ENCODE peak calls at places on chromosomes 7 and 10, in four cellular contexts. B is adrenal gland, L is Panc1, D is heart right ventricle. M is an unnamed sample. For H3K9me3, the result is how much of the 10 kb centered on the place peaks cover.

GRCh38 chr10:95257849-95258248 is 33.0 kb downstream of the PDLIM1 start:
- DNase-seq in B (no peak), L (no peak), D (no peak), M (no peak)

GRCh38 chr7:140122975-140123374 is 53.8 kb downstream of the KDM7A start:
- DNase-seq in B (no peak), L (no peak), D (no peak), M (no peak)

GRCh38 chr7:134645935-134646334 is 718 bp upstream of the BPGM start:
- DNase-seq in B (peak), L (no peak), D (no peak), M (no peak)

GRCh38 chr10:12919574-12919973 is 81.9 kb downstream of the CCDC3 start:
- DNase-seq in B (no peak), L (no peak), D (no peak), M (no peak)

GRCh38 chr7:76346097-76346496 is 12.7 kb downstream of the YWHAG start:
- DNase-seq in B (no peak), L (no peak), D (no peak), M (peak)

GRCh38 chr7:129689995-129690581 is 78.6 kb downstream of the NRF1 start:
- DNase-seq in B (no peak), L (no peak), D (no peak), M (no peak)

GRCh38 chr7:111159426-111159825 is 68.5 kb downstream of the LRRN3 start:
- DNase-seq in B (no peak), L (no peak), D (no peak), M (no peak)

GRCh38 chr10:58435297-58435696 is 50.1 kb downstream of the TFAM start:
- DNase-seq in B (peak), L (no peak), D (peak), M (peak)

GRCh38 chr7:29955799-29956476 is 33.7 kb downstream of the SCRN1 start:
- DNase-seq in B (no peak), L (no peak), D (no peak), M (peak)

GRCh38 chr7:38186593-38187314 is 8.7 kb downstream of the STARD3NL start:
- DNase-seq in B (no peak), L (no peak), D (no peak), M (no peak)

GRCh38 chr10:18340496-18341051 is 200.3 kb downstream of the CACNB2 start:
- DNase-seq in B (no peak), L (no peak), D (peak), M (no peak)

GRCh38 chr10:5400843-5401242 is 3.8 kb downstream of the TUBAL3 start:
- DNase-seq in B (no peak), L (no peak), D (no peak), M (no peak)

GRCh38 chr10:51109821-51110533 is 35.7 kb downstream of the PRKG1 start:
- DNase-seq in B (no peak), L (no peak), D (no peak), M (no peak)

GRCh38 chr7:42247301-42247700 is 10.3 kb upstream of the GLI3 start:
- DNase-seq in B (no peak), L (no peak), D (no peak), M (no peak)

GRCh38 chr10:111990734-111991133 is 192.8 kb downstream of the GPAM start:
- DNase-seq in B (no peak), L (no peak), D (no peak), M (no peak)

GRCh38 chr7:106309352-106309751 is 24.6 kb upstream of the NAMPT start:
- DNase-seq in B (no peak), L (no peak), D (no peak), M (no peak)

GRCh38 chr7:74272305-74273038 is 16.7 kb upstream of the CLIP2 start:
- DNase-seq in B (peak), L (no peak), D (peak), M (peak)

GRCh38 chr7:143367972-143368371 is 5.5 kb upstream of the FAM131B start:
- DNase-seq in B (no peak), L (no peak), D (no peak), M (peak)

GRCh38 chr7:108347616-108348015 is 108.6 kb downstream of the NRCAM start:
- DNase-seq in B (peak), L (no peak), D (no peak), M (no peak)

DNA sequence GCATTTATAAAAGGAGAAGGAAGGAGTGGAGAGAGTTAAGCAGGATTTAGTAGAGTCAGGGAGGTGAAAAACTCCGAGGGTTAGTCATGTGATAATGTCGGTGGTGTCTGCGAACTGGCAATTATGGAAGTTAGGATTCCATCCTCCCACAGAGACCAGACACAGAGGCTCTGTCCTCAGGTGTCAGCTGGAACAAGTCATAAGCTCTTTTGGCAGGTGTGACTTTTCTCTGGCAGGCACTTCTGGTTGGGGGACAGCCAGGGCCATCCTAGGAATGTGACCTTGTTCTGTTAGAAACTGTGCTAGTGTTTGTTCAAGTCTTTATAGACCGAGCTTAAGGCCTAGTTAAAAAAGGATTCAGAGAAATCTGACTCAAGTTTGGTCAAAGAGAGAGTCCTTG is 371.0 kb downstream of the DPP6 start:
- DNase-seq in B (no peak), L (no peak), D (no peak), M (no peak)
- H3K27ac ChIP-seq in B (no peak), L (no peak), D (no peak), M (no peak)

GRCh38 chr10:75569506-75569905 is 138.1 kb downstream of the LRMDA start:
- DNase-seq in B (no peak), L (no peak), D (no peak), M (no peak)
- H3K4me3 ChIP-seq in B (no peak), L (no peak), D (no peak), M (no peak)

DNA sequence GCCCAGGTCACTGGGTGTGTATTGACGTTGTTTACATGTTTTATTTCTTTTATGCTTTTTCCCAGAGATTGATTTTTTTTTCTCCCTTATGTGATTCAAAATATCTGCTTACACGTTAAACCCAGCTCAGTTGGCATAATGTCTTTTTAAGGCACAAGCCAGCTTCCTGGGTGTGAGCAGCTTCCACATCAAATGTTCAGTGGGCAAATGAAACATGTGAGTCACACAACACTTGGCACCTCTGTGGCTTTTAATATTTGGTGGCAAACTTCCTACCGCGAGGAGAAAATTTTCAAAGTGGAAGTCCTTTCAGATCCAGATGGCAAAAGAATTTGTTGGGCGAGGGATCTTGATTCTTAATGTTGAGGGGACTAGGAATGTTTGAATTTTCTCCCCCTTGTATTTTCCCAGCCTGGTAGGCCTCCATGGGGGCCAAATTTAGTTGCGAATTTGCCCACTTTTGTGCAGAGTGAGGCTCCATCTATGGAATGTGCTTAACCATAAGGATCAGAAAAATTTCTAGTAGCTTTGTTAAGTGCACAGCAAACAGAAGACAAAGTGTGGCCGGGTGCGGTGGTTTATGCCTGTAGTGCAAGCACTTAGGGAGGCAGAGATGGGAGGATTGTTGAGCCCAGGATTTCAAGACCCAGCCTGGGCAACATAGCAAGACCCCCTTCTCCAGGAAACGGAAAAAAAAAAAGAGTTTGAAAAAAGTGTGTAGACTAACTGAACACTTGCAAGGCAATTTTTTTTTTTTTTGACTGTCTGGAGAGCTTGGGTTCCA is 30.9 kb downstream of the CUX1 start:
- DNase-seq in B (no peak), L (no peak), D (no peak), M (no peak)
- H3K9me3 ChIP-seq in B (under half), L (under half), D (under half), M (under half)

DNA sequence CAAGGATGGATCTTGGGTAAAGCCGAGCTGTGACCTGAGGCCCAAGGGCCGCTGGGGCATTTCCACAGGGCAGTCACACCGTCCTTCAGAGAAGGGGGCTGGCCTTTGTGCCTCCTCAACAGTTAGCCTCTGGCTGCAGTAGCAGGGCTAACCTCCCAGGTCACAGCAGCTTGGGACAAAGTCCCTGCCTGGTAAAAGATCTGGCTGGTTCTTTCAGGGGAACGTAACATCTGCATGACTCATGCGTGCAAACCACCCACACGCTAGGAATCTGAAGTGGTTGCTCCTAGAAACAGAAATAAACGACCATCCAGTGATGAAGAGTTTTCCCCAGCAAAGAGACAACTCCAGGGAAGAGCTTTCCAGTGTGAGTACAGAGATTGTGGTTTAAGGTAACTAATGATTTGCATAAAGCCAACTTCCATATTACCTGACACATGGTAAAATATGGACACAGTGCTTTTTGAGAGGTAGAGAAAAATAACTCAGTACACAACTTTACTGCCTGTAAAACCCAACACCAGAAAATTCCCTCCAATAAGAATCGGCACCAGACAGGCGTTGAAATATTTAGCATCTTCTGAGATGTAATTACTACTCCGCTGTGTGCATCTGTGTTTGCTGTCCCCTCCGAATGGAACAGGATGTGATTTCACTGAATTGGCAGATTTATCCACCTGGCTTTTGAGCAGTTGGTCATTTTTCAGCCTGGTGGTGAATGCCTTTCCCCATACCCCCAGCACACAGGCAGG is 84.9 kb upstream of the ADRB1 start:
- DNase-seq in B (peak), L (no peak), D (no peak), M (peak)
- H3K27ac ChIP-seq in B (no peak), L (peak), D (no peak), M (peak)

M was measured in transverse colon.